ENCODE peak calls at places on chromosomes 1 and 21, in five cellular contexts. One of them, this sample, is unnamed.

GRCh38 chr21:44006656-44007055 is 5.5 kb upstream of the TRAPPC10 start:
- DNase-seq in NCI-H2171 treated with DMSO at 0.1 percent for 48 hours: no peak
- DNase-seq in activated naive CD4-positive, alpha-beta T cell: no peak
- DNase-seq in epithelial cell of esophagus: no peak
- DNase-seq in stimulated activated CD4-positive, alpha-beta T cell treated with anti-CD3 and anti-CD28 coated beads, TNF-alpha, amount 100 ng/mL, for 4 hours: no peak
- DNase-seq in this sample: peak

GRCh38 chr1:1146026-1146425 is 27.7 kb upstream of the TTLL10 start:
- DNase-seq in activated naive CD4-positive, alpha-beta T cell: no peak
- DNase-seq in NCI-H2171 treated with DMSO at 0.1 percent for 48 hours: no peak
- DNase-seq in stimulated activated CD4-positive, alpha-beta T cell treated with anti-CD3 and anti-CD28 coated beads, TNF-alpha, amount 100 ng/mL, for 4 hours: no peak
- DNase-seq in epithelial cell of esophagus: no peak
- DNase-seq in this sample: no peak

GRCh38 chr1:54324750-54325704 is 81.2 kb downstream of the SSBP3 start:
- DNase-seq in epithelial cell of esophagus: no peak
- DNase-seq in NCI-H2171 treated with DMSO at 0.1 percent for 48 hours: peak
- DNase-seq in activated naive CD4-positive, alpha-beta T cell: no peak
- DNase-seq in stimulated activated CD4-positive, alpha-beta T cell treated with anti-CD3 and anti-CD28 coated beads, TNF-alpha, amount 100 ng/mL, for 4 hours: no peak
- DNase-seq in this sample: no peak

GRCh38 chr1:6097117-6097595 is 51.5 kb downstream of the KCNAB2 start:
- DNase-seq in activated naive CD4-positive, alpha-beta T cell: no peak
- DNase-seq in NCI-H2171 treated with DMSO at 0.1 percent for 48 hours: no peak
- DNase-seq in epithelial cell of esophagus: no peak
- DNase-seq in stimulated activated CD4-positive, alpha-beta T cell treated with anti-CD3 and anti-CD28 coated beads, TNF-alpha, amount 100 ng/mL, for 4 hours: no peak
- DNase-seq in this sample: no peak

GRCh38 chr1:216670118-216670870 is 52.9 kb downstream of the ESRRG start:
- DNase-seq in activated naive CD4-positive, alpha-beta T cell: no peak
- DNase-seq in epithelial cell of esophagus: peak
- DNase-seq in stimulated activated CD4-positive, alpha-beta T cell treated with anti-CD3 and anti-CD28 coated beads, TNF-alpha, amount 100 ng/mL, for 4 hours: no peak
- DNase-seq in NCI-H2171 treated with DMSO at 0.1 percent for 48 hours: peak
- DNase-seq in this sample: no peak

GRCh38 chr1:30307182-30307581 is 416.2 kb downstream of the MATN1 start:
- DNase-seq in NCI-H2171 treated with DMSO at 0.1 percent for 48 hours: no peak
- DNase-seq in stimulated activated CD4-positive, alpha-beta T cell treated with anti-CD3 and anti-CD28 coated beads, TNF-alpha, amount 100 ng/mL, for 4 hours: no peak
- DNase-seq in activated naive CD4-positive, alpha-beta T cell: no peak
- DNase-seq in epithelial cell of esophagus: no peak
- DNase-seq in this sample: no peak

GRCh38 chr21:43191521-43191920 is 22.7 kb downstream of the CRYAA start:
- DNase-seq in stimulated activated CD4-positive, alpha-beta T cell treated with anti-CD3 and anti-CD28 coated beads, TNF-alpha, amount 100 ng/mL, for 4 hours: no peak
- DNase-seq in NCI-H2171 treated with DMSO at 0.1 percent for 48 hours: no peak
- DNase-seq in epithelial cell of esophagus: no peak
- DNase-seq in activated naive CD4-positive, alpha-beta T cell: no peak
- DNase-seq in this sample: no peak

GRCh38 chr1:13829152-13829769 is 129.3 kb downstream of the PRDM2 start:
- DNase-seq in stimulated activated CD4-positive, alpha-beta T cell treated with anti-CD3 and anti-CD28 coated beads, TNF-alpha, amount 100 ng/mL, for 4 hours: no peak
- DNase-seq in NCI-H2171 treated with DMSO at 0.1 percent for 48 hours: no peak
- DNase-seq in activated naive CD4-positive, alpha-beta T cell: no peak
- DNase-seq in epithelial cell of esophagus: peak
- DNase-seq in this sample: no peak

GRCh38 chr1:232477728-232478127 is 152.2 kb downstream of the SIPA1L2 start:
- DNase-seq in stimulated activated CD4-positive, alpha-beta T cell treated with anti-CD3 and anti-CD28 coated beads, TNF-alpha, amount 100 ng/mL, for 4 hours: no peak
- DNase-seq in epithelial cell of esophagus: peak
- DNase-seq in activated naive CD4-positive, alpha-beta T cell: no peak
- DNase-seq in NCI-H2171 treated with DMSO at 0.1 percent for 48 hours: no peak
- DNase-seq in this sample: peak

GRCh38 chr1:38622197-38622596 is 237.4 kb downstream of the RRAGC start:
- DNase-seq in activated naive CD4-positive, alpha-beta T cell: no peak
- DNase-seq in NCI-H2171 treated with DMSO at 0.1 percent for 48 hours: no peak
- DNase-seq in stimulated activated CD4-positive, alpha-beta T cell treated with anti-CD3 and anti-CD28 coated beads, TNF-alpha, amount 100 ng/mL, for 4 hours: no peak
- DNase-seq in epithelial cell of esophagus: no peak
- DNase-seq in this sample: no peak

GRCh38 chr1:11078631-11079030 is 18.8 kb upstream of the SRM start:
- DNase-seq in activated naive CD4-positive, alpha-beta T cell: no peak
- DNase-seq in NCI-H2171 treated with DMSO at 0.1 percent for 48 hours: no peak
- DNase-seq in epithelial cell of esophagus: no peak
- DNase-seq in stimulated activated CD4-positive, alpha-beta T cell treated with anti-CD3 and anti-CD28 coated beads, TNF-alpha, amount 100 ng/mL, for 4 hours: no peak
- DNase-seq in this sample: no peak

GRCh38 chr1:154398141-154398540 is 7.0 kb upstream of the IL6R start:
- DNase-seq in epithelial cell of esophagus: no peak
- DNase-seq in stimulated activated CD4-positive, alpha-beta T cell treated with anti-CD3 and anti-CD28 coated beads, TNF-alpha, amount 100 ng/mL, for 4 hours: no peak
- DNase-seq in activated naive CD4-positive, alpha-beta T cell: no peak
- DNase-seq in NCI-H2171 treated with DMSO at 0.1 percent for 48 hours: no peak
- DNase-seq in this sample: no peak

GRCh38 chr1:183310753-183311465 is 107.3 kb downstream of the NMNAT2 start:
- DNase-seq in epithelial cell of esophagus: no peak
- DNase-seq in NCI-H2171 treated with DMSO at 0.1 percent for 48 hours: peak
- DNase-seq in stimulated activated CD4-positive, alpha-beta T cell treated with anti-CD3 and anti-CD28 coated beads, TNF-alpha, amount 100 ng/mL, for 4 hours: no peak
- DNase-seq in activated naive CD4-positive, alpha-beta T cell: no peak
- DNase-seq in this sample: peak

GRCh38 chr1:101235696-101236545 is 898 bp upstream of the S1PR1 start:
- DNase-seq in activated naive CD4-positive, alpha-beta T cell: peak
- DNase-seq in epithelial cell of esophagus: peak
- DNase-seq in NCI-H2171 treated with DMSO at 0.1 percent for 48 hours: peak
- DNase-seq in stimulated activated CD4-positive, alpha-beta T cell treated with anti-CD3 and anti-CD28 coated beads, TNF-alpha, amount 100 ng/mL, for 4 hours: peak
- DNase-seq in this sample: no peak

GRCh38 chr1:205272541-205272940 is 44.8 kb downstream of the TMCC2 start:
- DNase-seq in activated naive CD4-positive, alpha-beta T cell: no peak
- DNase-seq in NCI-H2171 treated with DMSO at 0.1 percent for 48 hours: no peak
- DNase-seq in stimulated activated CD4-positive, alpha-beta T cell treated with anti-CD3 and anti-CD28 coated beads, TNF-alpha, amount 100 ng/mL, for 4 hours: no peak
- DNase-seq in epithelial cell of esophagus: no peak
- DNase-seq in this sample: no peak

GRCh38 chr1:40281852-40282251 is 23.8 kb downstream of the ZMPSTE24 start:
- DNase-seq in stimulated activated CD4-positive, alpha-beta T cell treated with anti-CD3 and anti-CD28 coated beads, TNF-alpha, amount 100 ng/mL, for 4 hours: no peak
- DNase-seq in epithelial cell of esophagus: no peak
- DNase-seq in NCI-H2171 treated with DMSO at 0.1 percent for 48 hours: no peak
- DNase-seq in activated naive CD4-positive, alpha-beta T cell: no peak
- DNase-seq in this sample: no peak

GRCh38 chr1:51644533-51645197 is 27.8 kb downstream of the OSBPL9 start:
- DNase-seq in stimulated activated CD4-positive, alpha-beta T cell treated with anti-CD3 and anti-CD28 coated beads, TNF-alpha, amount 100 ng/mL, for 4 hours: no peak
- DNase-seq in NCI-H2171 treated with DMSO at 0.1 percent for 48 hours: no peak
- DNase-seq in epithelial cell of esophagus: peak
- DNase-seq in activated naive CD4-positive, alpha-beta T cell: no peak
- DNase-seq in this sample: peak

GRCh38 chr1:89842547-89843278 is 21.9 kb downstream of the LRRC8D start:
- DNase-seq in activated naive CD4-positive, alpha-beta T cell: no peak
- DNase-seq in epithelial cell of esophagus: peak
- DNase-seq in NCI-H2171 treated with DMSO at 0.1 percent for 48 hours: peak
- DNase-seq in stimulated activated CD4-positive, alpha-beta T cell treated with anti-CD3 and anti-CD28 coated beads, TNF-alpha, amount 100 ng/mL, for 4 hours: no peak
- DNase-seq in this sample: peak

GRCh38 chr21:31352841-31353240 is 8.8 kb upstream of the TIAM1 start:
- DNase-seq in epithelial cell of esophagus: no peak
- DNase-seq in stimulated activated CD4-positive, alpha-beta T cell treated with anti-CD3 and anti-CD28 coated beads, TNF-alpha, amount 100 ng/mL, for 4 hours: no peak
- DNase-seq in activated naive CD4-positive, alpha-beta T cell: no peak
- DNase-seq in NCI-H2171 treated with DMSO at 0.1 percent for 48 hours: no peak
- DNase-seq in this sample: no peak

GRCh38 chr1:68449901-68450300 is at the start of gene RPE65:
- DNase-seq in epithelial cell of esophagus: no peak
- DNase-seq in stimulated activated CD4-positive, alpha-beta T cell treated with anti-CD3 and anti-CD28 coated beads, TNF-alpha, amount 100 ng/mL, for 4 hours: no peak
- DNase-seq in NCI-H2171 treated with DMSO at 0.1 percent for 48 hours: peak
- DNase-seq in activated naive CD4-positive, alpha-beta T cell: no peak
- DNase-seq in this sample: no peak

GRCh38 chr1:183248989-183249691 is 63.1 kb downstream of the LAMC2 start:
- DNase-seq in activated naive CD4-positive, alpha-beta T cell: no peak
- DNase-seq in NCI-H2171 treated with DMSO at 0.1 percent for 48 hours: no peak
- DNase-seq in stimulated activated CD4-positive, alpha-beta T cell treated with anti-CD3 and anti-CD28 coated beads, TNF-alpha, amount 100 ng/mL, for 4 hours: no peak
- DNase-seq in epithelial cell of esophagus: no peak
- DNase-seq in this sample: no peak

GRCh38 chr1:200143347-200143746 is 115.8 kb downstream of the NR5A2 start:
- DNase-seq in epithelial cell of esophagus: no peak
- DNase-seq in activated naive CD4-positive, alpha-beta T cell: no peak
- DNase-seq in stimulated activated CD4-positive, alpha-beta T cell treated with anti-CD3 and anti-CD28 coated beads, TNF-alpha, amount 100 ng/mL, for 4 hours: no peak
- DNase-seq in NCI-H2171 treated with DMSO at 0.1 percent for 48 hours: no peak
- DNase-seq in this sample: no peak

GRCh38 chr1:228101994-228102790 is 933 bp downstream of the C1orf35 start:
- DNase-seq in NCI-H2171 treated with DMSO at 0.1 percent for 48 hours: peak
- DNase-seq in stimulated activated CD4-positive, alpha-beta T cell treated with anti-CD3 and anti-CD28 coated beads, TNF-alpha, amount 100 ng/mL, for 4 hours: no peak
- DNase-seq in epithelial cell of esophagus: peak
- DNase-seq in activated naive CD4-positive, alpha-beta T cell: peak
- DNase-seq in this sample: no peak

GRCh38 chr21:44329086-44329889 is 9.9 kb downstream of the CFAP410 start:
- DNase-seq in stimulated activated CD4-positive, alpha-beta T cell treated with anti-CD3 and anti-CD28 coated beads, TNF-alpha, amount 100 ng/mL, for 4 hours: no peak
- DNase-seq in activated naive CD4-positive, alpha-beta T cell: no peak
- DNase-seq in NCI-H2171 treated with DMSO at 0.1 percent for 48 hours: peak
- DNase-seq in epithelial cell of esophagus: no peak
- DNase-seq in this sample: no peak

GRCh38 chr21:31338892-31339368 is 5.1 kb downstream of the TIAM1 start:
- DNase-seq in activated naive CD4-positive, alpha-beta T cell: no peak
- DNase-seq in epithelial cell of esophagus: no peak
- DNase-seq in stimulated activated CD4-positive, alpha-beta T cell treated with anti-CD3 and anti-CD28 coated beads, TNF-alpha, amount 100 ng/mL, for 4 hours: no peak
- DNase-seq in NCI-H2171 treated with DMSO at 0.1 percent for 48 hours: no peak
- DNase-seq in this sample: no peak

GRCh38 chr1:209076688-209077087 is 506.8 kb upstream of the CAMK1G start:
- DNase-seq in activated naive CD4-positive, alpha-beta T cell: no peak
- DNase-seq in NCI-H2171 treated with DMSO at 0.1 percent for 48 hours: peak
- DNase-seq in stimulated activated CD4-positive, alpha-beta T cell treated with anti-CD3 and anti-CD28 coated beads, TNF-alpha, amount 100 ng/mL, for 4 hours: no peak
- DNase-seq in epithelial cell of esophagus: peak
- DNase-seq in this sample: no peak

This sample was measured in brain microvascular endothelial cell.